ENCODE peak calls at places on chromosome 3, in seven cellular contexts. M, S, X, Q, L, B and W are unnamed samples. For H3K27me3, the result is how much of the 10 kb centered on the place peaks cover.

GRCh38 chr3:182690163-182690562 is 103.1 kb upstream of the ATP11B start:
- DNase-seq in B (no peak), Q (no peak), L (no peak), S (no peak), X (no peak), M (peak), W (no peak)

GRCh38 chr3:46853441-46854410 is 9.5 kb downstream of the MYL3 start:
- DNase-seq in M (no peak), Q (peak), L (peak), B (no peak), S (no peak), X (no peak), W (peak)

GRCh38 chr3:179181993-179182551 is 33.9 kb downstream of the PIK3CA start:
- DNase-seq in B (no peak), L (no peak), S (no peak), X (no peak), M (peak), Q (no peak), W (no peak)

GRCh38 chr3:50604628-50605588 is 6.7 kb downstream of the CISH start:
- DNase-seq in X (no peak), B (no peak), S (no peak), L (no peak), M (no peak), Q (peak), W (no peak)

GRCh38 chr3:170080605-170081004 is 42.8 kb downstream of the GPR160 start:
- DNase-seq in Q (no peak), M (no peak), B (no peak), S (no peak), X (no peak), L (no peak), W (no peak)

GRCh38 chr3:194204036-194204792 is 68.3 kb downstream of the HES1 start:
- DNase-seq in S (no peak), X (peak), B (peak), L (peak), Q (no peak), M (no peak), W (no peak)

GRCh38 chr3:178982138-178982537 is 89.5 kb downstream of the ZMAT3 start:
- DNase-seq in X (no peak), S (no peak), M (no peak), L (no peak), B (no peak), Q (no peak), W (no peak)

GRCh38 chr3:11331101-11331500 is 58.9 kb downstream of the ATG7 start:
- DNase-seq in B (no peak), Q (no peak), L (no peak), X (no peak), S (no peak), M (no peak), W (no peak)

GRCh38 chr3:63354160-63354559 is 76.1 kb downstream of the SYNPR start:
- DNase-seq in L (no peak), B (no peak), M (no peak), Q (no peak), X (no peak), S (no peak), W (no peak)

GRCh38 chr3:175073209-175073905 is 214.2 kb downstream of the NAALADL2 start:
- DNase-seq in B (no peak), S (no peak), X (peak), M (peak), L (no peak), Q (no peak), W (no peak)

GRCh38 chr3:133799794-133800585 is 5.6 kb upstream of the SRPRB start:
- DNase-seq in S (no peak), M (peak), Q (no peak), X (no peak), B (no peak), L (no peak), W (no peak)

GRCh38 chr3:127822166-127822835 is at the start of gene MGLL:
- DNase-seq in Q (peak), B (peak), M (peak), S (no peak), L (peak), X (peak), W (peak)

GRCh38 chr3:129182390-129183180 is 1.1 kb downstream of the CNBP start:
- DNase-seq in L (no peak), X (peak), M (peak), S (no peak), B (no peak), Q (no peak), W (no peak)

GRCh38 chr3:8882171-8882593 is 81.1 kb downstream of the RAD18 start:
- DNase-seq in B (no peak), X (peak), Q (no peak), L (no peak), S (no peak), M (no peak), W (no peak)

GRCh38 chr3:6444888-6445658 is 415.8 kb upstream of the GRM7 start:
- DNase-seq in L (no peak), M (no peak), Q (no peak), X (no peak), B (no peak), S (no peak), W (no peak)

GRCh38 chr3:197212290-197212689 is 86.1 kb downstream of the DLG1 start:
- DNase-seq in B (no peak), S (no peak), M (no peak), X (peak), L (no peak), Q (no peak), W (no peak)

GRCh38 chr3:126558336-126559071 is at the start of gene C3orf22:
- DNase-seq in B (no peak), Q (peak), S (peak), X (no peak), M (no peak), L (no peak), W (peak)

GRCh38 chr3:13290941-13291340 is 129.2 kb downstream of the NUP210 start:
- DNase-seq in M (no peak), B (no peak), Q (no peak), X (no peak), S (no peak), L (no peak), W (no peak)
- H3K27me3 ChIP-seq in M (under half), B (under half), Q (under half), X (under half), S (under half), L (under half), W (under half)

GRCh38 chr3:100869787-100870186 is 123.4 kb downstream of the ABI3BP start:
- DNase-seq in X (no peak), S (no peak), Q (no peak), L (no peak), M (no peak), B (no peak), W (no peak)

GRCh38 chr3:100873624-100874023 is 119.6 kb downstream of the ABI3BP start:
- DNase-seq in B (no peak), Q (no peak), S (no peak), L (no peak), M (no peak), X (no peak), W (no peak)

GRCh38 chr3:100868894-100869293 is 124.3 kb downstream of the ABI3BP start:
- DNase-seq in M (no peak), X (no peak), S (no peak), Q (no peak), L (no peak), B (no peak), W (no peak)

GRCh38 chr3:100875239-100875638 is 118.0 kb downstream of the ABI3BP start:
- DNase-seq in M (peak), S (no peak), L (no peak), Q (no peak), B (no peak), X (no peak), W (no peak)

GRCh38 chr3:100871307-100871706 is 121.9 kb downstream of the ABI3BP start:
- DNase-seq in B (no peak), S (no peak), M (no peak), L (no peak), Q (no peak), X (no peak), W (no peak)
- H3K27ac ChIP-seq in B (no peak), S (no peak), M (no peak), L (no peak), Q (no peak), X (no peak), W (no peak)

GRCh38 chr3:122183521-122183892 is at the start of gene CASR:
- DNase-seq in B (peak), L (peak), Q (no peak), M (no peak), S (no peak), X (peak), W (no peak)

GRCh38 chr3:122184591-122184929 is 1.1 kb downstream of the CASR start:
- DNase-seq in S (no peak), B (no peak), M (no peak), X (no peak), Q (no peak), L (no peak), W (no peak)

GRCh38 chr3:122188758-122189157 is 5.3 kb downstream of the CASR start:
- DNase-seq in M (no peak), B (no peak), S (no peak), X (no peak), Q (no peak), L (no peak), W (no peak)

GRCh38 chr3:122186372-122186771 is 2.9 kb downstream of the CASR start:
- DNase-seq in L (no peak), M (no peak), X (no peak), B (no peak), S (no peak), Q (no peak), W (no peak)

GRCh38 chr3:122183893-122184590 is 574 bp downstream of the CASR start:
- DNase-seq in S (no peak), M (no peak), B (peak), L (no peak), X (peak), Q (no peak), W (no peak)
- H3K27me3 ChIP-seq in S (under half), M (under half), B (half or more), L (under half), X (half or more), Q (under half), W (under half)

GRCh38 chr3:125033135-125033534 is 22.7 kb downstream of the HEG1 start:
- DNase-seq in Q (no peak), B (no peak), X (no peak), M (peak), L (no peak), S (no peak), W (no peak)

GRCh38 chr3:125032683-125033082 is 23.1 kb downstream of the HEG1 start:
- DNase-seq in L (no peak), B (no peak), S (no peak), Q (no peak), X (no peak), M (no peak), W (no peak)

GRCh38 chr3:125033616-125034015 is 22.2 kb downstream of the HEG1 start:
- DNase-seq in Q (no peak), L (no peak), S (no peak), B (no peak), M (peak), X (no peak), W (no peak)

GRCh38 chr3:125031544-125031943 is 24.3 kb downstream of the HEG1 start:
- DNase-seq in S (no peak), X (no peak), B (no peak), M (no peak), L (no peak), Q (no peak), W (no peak)

GRCh38 chr3:125032100-125032643 is 23.6 kb downstream of the HEG1 start:
- DNase-seq in B (no peak), S (no peak), L (no peak), M (peak), X (peak), Q (no peak), W (no peak)
- H3K27ac ChIP-seq in B (peak), S (peak), L (no peak), M (peak), X (no peak), Q (no peak), W (peak)

GRCh38 chr3:149635396-149635795 is 22.4 kb downstream of the WWTR1 start:
- DNase-seq in B (no peak), Q (no peak), M (no peak), S (no peak), X (no peak), L (no peak), W (no peak)

GRCh38 chr3:149643482-149643798 is 14.4 kb downstream of the WWTR1 start:
- DNase-seq in M (no peak), B (no peak), S (no peak), X (no peak), L (no peak), Q (no peak), W (no peak)

GRCh38 chr3:149641011-149641728 is 16.7 kb downstream of the WWTR1 start:
- DNase-seq in X (no peak), Q (no peak), L (no peak), B (no peak), M (no peak), S (no peak), W (no peak)

GRCh38 chr3:149638401-149639092 is 19.3 kb downstream of the WWTR1 start:
- DNase-seq in M (peak), S (no peak), X (no peak), Q (no peak), L (no peak), B (no peak), W (no peak)

DNA sequence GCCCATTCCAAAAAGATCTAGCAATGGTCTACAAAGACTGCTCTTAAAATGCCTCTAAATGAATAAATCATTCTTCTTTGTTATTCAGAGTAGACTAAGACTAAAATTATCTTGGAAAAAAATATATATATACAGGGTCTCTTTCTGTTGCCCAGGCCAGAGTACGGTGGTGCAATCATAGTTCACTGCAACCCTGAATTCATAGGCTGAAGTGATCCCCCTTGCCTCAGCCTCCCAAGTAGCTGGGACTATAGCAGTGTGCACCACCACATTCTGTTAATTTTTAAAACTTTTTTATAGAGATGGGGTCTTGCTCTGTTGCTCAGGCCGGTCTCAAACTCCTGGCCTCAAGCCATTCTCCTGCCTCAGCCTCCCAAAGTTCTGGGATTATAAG is 18.7 kb downstream of the WWTR1 start:
- DNase-seq in X (no peak), Q (no peak), M (no peak), L (no peak), S (no peak), B (no peak), W (no peak)
- H3K27me3 ChIP-seq in X (under half), Q (under half), M (under half), L (under half), S (under half), B (under half), W (under half)

GRCh38 chr3:58667704-58668103 is 1.1 kb upstream of the FAM3D start:
- DNase-seq in M (no peak), Q (no peak), B (no peak), L (no peak), S (no peak), X (no peak), W (no peak)
- H3K27ac ChIP-seq in M (no peak), Q (no peak), B (no peak), L (peak), S (no peak), X (no peak), W (peak)